ENCODE peak calls at places on chromosomes 6 and 20, in four cellular contexts. Z, N, I and S are unnamed samples.

GRCh38 chr6:98107801-98108200 is 726.6 kb upstream of the POU3F2 start:
- DNase-seq in Z (no peak), N (no peak), I (no peak), S (no peak)

GRCh38 chr20:16346956-16347355 is 226.3 kb downstream of the KIF16B start:
- DNase-seq in Z (no peak), N (no peak), I (no peak), S (no peak)

GRCh38 chr6:83889625-83890024 is 30.1 kb downstream of the CYB5R4 start:
- DNase-seq in Z (no peak), N (no peak), I (no peak), S (no peak)

GRCh38 chr20:10784337-10785183 is 110.8 kb upstream of the JAG1 start:
- DNase-seq in Z (no peak), N (no peak), I (no peak), S (no peak)

GRCh38 chr6:73285674-73286283 is 22.8 kb upstream of the KHDC1 start:
- DNase-seq in Z (no peak), N (no peak), I (no peak), S (no peak)

GRCh38 chr6:62530985-62531384 is 245.0 kb upstream of the KHDRBS2 start:
- DNase-seq in Z (no peak), N (no peak), I (no peak), S (no peak)

GRCh38 chr6:83431545-83432165 is 804 bp upstream of the ME1 start:
- DNase-seq in Z (peak), N (no peak), I (no peak), S (peak)

GRCh38 chr6:75266716-75267291 is 17.8 kb downstream of the TMEM30A start:
- DNase-seq in Z (no peak), N (no peak), I (no peak), S (no peak)

GRCh38 chr6:27288136-27289044 is 23.7 kb downstream of the POM121L2 start:
- DNase-seq in Z (no peak), N (no peak), I (no peak), S (no peak)

GRCh38 chr20:37095108-37095608 is 639 bp downstream of the RBL1 start:
- DNase-seq in Z (peak), N (peak), I (no peak), S (peak)

GRCh38 chr6:36232172-36232571 is 35.6 kb downstream of the BRPF3 start:
- DNase-seq in Z (no peak), N (no peak), I (no peak), S (no peak)

GRCh38 chr6:37316071-37316470 is 37.7 kb upstream of the RNF8 start:
- DNase-seq in Z (no peak), N (no peak), I (no peak), S (no peak)

GRCh38 chr20:58361549-58361948 is 27.5 kb upstream of the VAPB start:
- DNase-seq in Z (no peak), N (no peak), I (peak), S (no peak)

GRCh38 chr6:3176562-3177355 is 19.4 kb upstream of the TUBB2A start:
- DNase-seq in Z (no peak), N (no peak), I (peak), S (no peak)

GRCh38 chr20:24634855-24635254 is 165.4 kb downstream of the SYNDIG1 start:
- DNase-seq in Z (no peak), N (no peak), I (no peak), S (no peak)

GRCh38 chr20:11917663-11918062 is at the start of gene BTBD3:
- DNase-seq in Z (no peak), N (no peak), I (no peak), S (peak)

GRCh38 chr6:1388081-1388926 is 1.1 kb upstream of the FOXF2 start:
- DNase-seq in Z (no peak), N (no peak), I (no peak), S (no peak)

GRCh38 chr20:63696311-63696627 is 183 bp upstream of the TNFRSF6B start:
- DNase-seq in Z (peak), N (peak), I (peak), S (peak)

GRCh38 chr6:5173862-5174643 is 86.7 kb downstream of the LYRM4 start:
- DNase-seq in Z (no peak), N (peak), I (peak), S (no peak)

GRCh38 chr6:44086931-44087574 is 40.2 kb downstream of the MRPL14 start:
- DNase-seq in Z (no peak), N (no peak), I (no peak), S (peak)

GRCh38 chr6:48068326-48069191 is 42.4 kb downstream of the PTCHD4 start:
- DNase-seq in Z (no peak), N (no peak), I (no peak), S (no peak)

GRCh38 chr6:41965429-41966213 is 24.0 kb upstream of the CCND3 start:
- DNase-seq in Z (no peak), N (no peak), I (no peak), S (no peak)

GRCh38 chr20:49385471-49385870 is 97.0 kb downstream of the KCNB1 start:
- DNase-seq in Z (no peak), N (no peak), I (no peak), S (no peak)

GRCh38 chr6:125201961-125202729 is 48.6 kb downstream of the TPD52L1 start:
- DNase-seq in Z (peak), N (no peak), I (no peak), S (peak)

GRCh38 chr6:44702292-44702691 is 314.8 kb downstream of the CDC5L start:
- DNase-seq in Z (no peak), N (no peak), I (no peak), S (no peak)

GRCh38 chr20:34585019-34585418 is 26.5 kb downstream of the MAP1LC3A start:
- DNase-seq in Z (no peak), N (no peak), I (no peak), S (no peak)